ENCODE peak calls at places on chromosomes 12 and 14, in eight cellular contexts. U is prostate gland, O is lung, D is left ventricle myocardium inferior, I is left lung, Q is lower lobe of right lung, Y is PC-3, F is sigmoid colon. B is an unnamed sample.

GRCh38 chr14:75125617-75126016 is 1.2 kb downstream of the NEK9 start:
- DNase-seq in U (no peak), O (no peak), D (no peak), I (no peak), Q (no peak), Y (peak), F (no peak), B (no peak)

GRCh38 chr12:55019784-55020183 is at the start of gene NEUROD4:
- DNase-seq in U (peak), O (peak), D (peak), I (peak), Q (peak), Y (peak), F (no peak), B (peak)

GRCh38 chr14:22500954-22501353 is 88.1 kb downstream of the DAD1 start:
- DNase-seq in U (no peak), O (no peak), D (no peak), I (no peak), Q (no peak), Y (no peak), F (no peak), B (no peak)

GRCh38 chr12:28222081-28222700 is 31.9 kb downstream of the CCDC91 start:
- DNase-seq in U (no peak), O (no peak), D (no peak), I (no peak), Q (no peak), Y (no peak), F (no peak), B (no peak)

GRCh38 chr12:75389706-75390105 is 1.2 kb upstream of the GLIPR1L2 start:
- DNase-seq in U (no peak), O (no peak), D (no peak), I (no peak), Q (no peak), Y (no peak), F (no peak), B (no peak)

GRCh38 chr12:27901959-27902358 is 70.6 kb downstream of the PTHLH start:
- DNase-seq in U (no peak), O (no peak), D (no peak), I (no peak), Q (no peak), Y (no peak), F (no peak), B (no peak)

GRCh38 chr12:109596418-109597244 is 23.0 kb downstream of the MVK start:
- DNase-seq in U (no peak), O (no peak), D (no peak), I (peak), Q (no peak), Y (no peak), F (no peak), B (no peak)

GRCh38 chr12:120670667-120671066 is 16.3 kb upstream of the MLEC start:
- DNase-seq in U (no peak), O (no peak), D (no peak), I (no peak), Q (no peak), Y (no peak), F (no peak), B (no peak)

GRCh38 chr12:57260366-57260765 is 9.4 kb upstream of the STAC3 start:
- DNase-seq in U (no peak), O (no peak), D (no peak), I (no peak), Q (no peak), Y (no peak), F (no peak), B (no peak)

GRCh38 chr12:72063073-72063472 is 124.4 kb downstream of the TPH2 start:
- DNase-seq in U (no peak), O (no peak), D (no peak), I (no peak), Q (no peak), Y (no peak), F (no peak), B (no peak)

GRCh38 chr12:108629824-108630476 is 3.7 kb downstream of the SELPLG start:
- DNase-seq in U (no peak), O (peak), D (no peak), I (peak), Q (peak), Y (peak), F (no peak), B (peak)

GRCh38 chr12:113398346-113399290 is 5.1 kb downstream of the SDS start:
- DNase-seq in U (no peak), O (no peak), D (no peak), I (no peak), Q (no peak), Y (no peak), F (no peak), B (no peak)

GRCh38 chr12:124716208-124717141 is 147.2 kb downstream of the SCARB1 start:
- DNase-seq in U (no peak), O (peak), D (no peak), I (peak), Q (peak), Y (no peak), F (no peak), B (no peak)

GRCh38 chr12:80056232-80056631 is 43.1 kb upstream of the OTOGL start:
- DNase-seq in U (no peak), O (no peak), D (no peak), I (no peak), Q (no peak), Y (no peak), F (no peak), B (no peak)

GRCh38 chr14:92568621-92569479 is 55.3 kb downstream of the RIN3 start:
- DNase-seq in U (no peak), O (no peak), D (peak), I (no peak), Q (no peak), Y (no peak), F (peak), B (no peak)

DNA sequence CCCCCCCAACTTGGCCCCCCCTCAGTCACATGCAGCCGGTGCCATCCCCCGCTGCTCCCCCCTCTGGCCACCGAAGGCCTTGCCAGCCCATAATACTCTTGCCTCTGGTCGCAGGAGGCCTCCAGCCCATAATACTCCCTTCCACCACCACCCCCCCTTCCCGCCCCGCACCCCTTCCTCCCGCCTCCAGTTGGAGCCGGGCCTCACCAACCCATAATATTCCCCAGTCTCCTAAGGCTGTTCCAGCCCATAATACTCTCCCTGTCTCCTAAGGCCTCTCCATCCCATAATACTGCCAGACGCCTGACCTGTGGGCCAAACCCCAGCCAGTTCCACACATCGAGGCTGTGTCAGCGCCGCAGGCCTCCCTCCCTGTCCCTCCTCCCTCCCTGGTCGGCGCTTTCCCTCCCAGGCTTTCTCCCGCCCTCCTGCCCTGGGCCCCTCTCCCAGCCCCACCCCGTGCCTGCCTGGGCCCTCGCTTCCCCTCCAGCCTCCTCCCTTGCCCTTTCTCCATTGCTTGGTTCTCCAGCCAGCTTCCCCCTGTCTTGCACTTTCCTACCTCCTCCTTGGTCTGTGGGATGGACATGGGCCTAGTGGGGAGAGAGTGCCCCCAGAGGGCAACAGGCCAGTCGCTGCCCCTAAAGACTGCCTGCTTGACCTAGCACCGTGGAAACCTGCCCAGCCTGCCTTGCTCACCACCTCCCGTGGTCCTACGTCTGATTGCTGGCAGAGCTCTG is 6.8 kb upstream of the CHD4 start:
- DNase-seq in U (peak), O (peak), D (peak), I (peak), Q (peak), Y (peak), F (peak), B (peak)
- TF ChIP-seq CTCF in U (no peak), O (no peak), D (no peak), I (no peak), Q (no peak), Y (peak), F (no peak), B (peak)

DNA sequence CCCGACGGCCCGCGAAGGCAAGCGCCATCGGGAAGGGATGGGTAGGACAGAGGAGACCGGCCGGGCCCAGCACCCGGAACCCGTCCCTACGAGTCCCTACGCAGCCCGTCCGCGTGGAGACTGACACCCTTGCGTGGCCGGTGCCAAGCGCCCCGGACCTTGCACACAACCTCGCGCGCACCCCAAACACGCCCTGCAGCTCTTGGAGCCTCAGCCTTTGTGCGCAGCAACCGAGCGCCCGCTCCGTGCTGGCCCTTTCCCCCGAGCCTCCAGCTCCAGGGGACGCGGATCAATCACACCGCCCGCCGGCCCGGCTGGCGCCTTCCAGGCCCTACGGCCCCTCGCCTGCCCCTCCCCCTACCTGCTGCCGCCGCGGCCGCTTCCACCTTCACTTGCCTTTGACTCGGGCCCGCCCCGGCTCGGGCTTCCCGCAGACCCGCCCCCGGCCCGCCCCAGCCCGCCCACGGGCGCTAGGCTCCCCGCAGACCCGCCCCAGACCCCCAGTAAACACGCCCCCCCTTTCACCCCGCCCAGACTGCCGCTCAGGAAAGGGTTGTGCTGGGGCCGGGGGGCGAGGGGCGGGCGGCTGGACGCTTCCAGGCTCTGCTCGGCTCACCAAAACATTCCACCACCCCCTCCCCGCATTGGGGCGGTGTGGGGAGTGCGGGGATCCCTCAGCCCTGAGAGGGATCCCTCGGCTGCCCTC is at the start of gene NDRG2:
- DNase-seq in U (peak), O (peak), D (peak), I (peak), Q (peak), Y (no peak), F (peak), B (peak)
- H3K27ac ChIP-seq in U (peak), O (peak), D (peak), I (peak), Q (peak), Y (no peak), F (peak), B (peak)

GRCh38 chr12:50848963-50849362 is 6.2 kb downstream of the TMPRSS12 start:
- DNase-seq in U (no peak), O (no peak), D (no peak), I (no peak), Q (no peak), Y (no peak), F (no peak), B (no peak)
- TF ChIP-seq CTCF in U (no peak), O (no peak), D (no peak), I (no peak), Q (no peak), Y (no peak), F (no peak), B (no peak)

DNA sequence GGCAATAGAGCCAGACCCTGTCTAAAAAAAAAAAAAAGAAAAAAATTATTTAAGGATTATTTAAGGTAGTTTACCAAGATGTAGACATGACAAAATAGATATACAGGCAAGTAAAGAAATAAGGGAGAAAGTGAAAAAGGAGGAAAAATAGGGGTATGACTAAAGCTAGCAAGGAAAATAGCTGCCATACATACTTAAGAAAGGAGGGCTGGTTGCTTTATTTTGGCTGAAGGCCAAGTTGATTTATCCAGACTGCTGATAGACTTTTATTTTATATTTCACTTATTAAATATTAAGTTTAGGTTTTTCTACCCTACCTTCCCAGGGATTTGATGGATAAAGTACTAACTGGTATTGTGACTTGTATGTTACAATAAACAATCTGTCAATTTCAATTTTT is 8.3 kb upstream of the AEBP2 start:
- DNase-seq in U (no peak), O (no peak), D (no peak), I (no peak), Q (no peak), Y (no peak), F (no peak), B (no peak)
- H3K27ac ChIP-seq in U (no peak), O (no peak), D (no peak), I (no peak), Q (no peak), Y (no peak), F (no peak), B (no peak)

DNA sequence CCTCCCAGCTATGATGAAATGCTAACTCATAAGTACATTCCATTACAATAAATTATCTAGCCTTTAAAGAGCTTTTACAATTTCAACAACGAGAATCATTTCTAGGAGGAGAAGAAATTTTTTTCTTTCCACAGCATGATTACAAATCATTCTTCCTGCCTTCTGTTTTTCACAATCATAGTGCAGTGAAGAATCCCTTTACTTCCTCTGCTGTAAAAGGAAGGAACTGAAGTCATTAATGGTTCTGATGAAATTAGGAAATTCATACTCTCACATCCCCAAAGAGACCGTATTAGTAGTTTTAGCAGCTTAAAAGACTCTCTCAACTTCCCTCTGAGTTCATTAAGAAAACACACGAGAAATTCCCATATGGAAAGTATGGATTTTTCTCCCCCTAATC is 58.7 kb upstream of the KITLG start:
- DNase-seq in U (no peak), O (no peak), D (no peak), I (no peak), Q (no peak), Y (no peak), F (no peak), B (no peak)
- TF ChIP-seq CTCF in U (no peak), O (no peak), D (no peak), I (no peak), Q (no peak), Y (no peak), F (no peak), B (peak)

B was measured in body of pancreas.